ENCODE peak calls at places on chromosome 17, in four cellular contexts. One of them, this sample, is unnamed.
A peak's percentile ranks its signal among the peaks of the same experiment; 100 is the strongest.

GRCh38 chr17:11238710-11239109 is 2.3 kb upstream of the SHISA6 start:
- DNase-seq in kidney: no peak
- DNase-seq in AG04450: no peak
- DNase-seq in psoas muscle: no peak
- DNase-seq in this sample: no peak

GRCh38 chr17:39598047-39598481 is 9.7 kb downstream of the NEUROD2 start:
- DNase-seq in kidney: no peak
- DNase-seq in AG04450: no peak
- DNase-seq in psoas muscle: no peak
- DNase-seq in this sample: no peak

GRCh38 chr17:17067277-17067676 is 25.0 kb downstream of the MPRIP start:
- DNase-seq in kidney: no peak
- DNase-seq in AG04450: no peak
- DNase-seq in psoas muscle: no peak
- DNase-seq in this sample: peak; percentile 25

GRCh38 chr17:64331366-64331765 is 59.3 kb downstream of the PECAM1 start:
- DNase-seq in kidney: no peak
- DNase-seq in AG04450: no peak
- DNase-seq in psoas muscle: no peak
- DNase-seq in this sample: no peak

GRCh38 chr17:79845601-79845949 is 6.3 kb upstream of the CBX4 start:
- DNase-seq in kidney: no peak
- DNase-seq in AG04450: no peak
- DNase-seq in psoas muscle: no peak
- DNase-seq in this sample: peak; percentile 45

GRCh38 chr17:72529386-72529785 is 408.6 kb downstream of the SOX9 start:
- DNase-seq in kidney: no peak
- DNase-seq in AG04450: no peak
- DNase-seq in psoas muscle: no peak
- DNase-seq in this sample: no peak

GRCh38 chr17:20187049-20187448 is 177.9 kb downstream of the SPECC1 start:
- DNase-seq in kidney: no peak
- DNase-seq in AG04450: no peak
- DNase-seq in psoas muscle: no peak
- DNase-seq in this sample: peak; percentile 5

GRCh38 chr17:82200743-82201497 is 11.7 kb downstream of the CCDC57 start:
- DNase-seq in kidney: no peak
- DNase-seq in AG04450: no peak
- DNase-seq in psoas muscle: no peak
- DNase-seq in this sample: no peak

GRCh38 chr17:34171245-34171818 is 83.8 kb upstream of the CCL2 start:
- DNase-seq in kidney: no peak
- DNase-seq in AG04450: no peak
- DNase-seq in psoas muscle: peak; percentile 63
- DNase-seq in this sample: peak; percentile 76

GRCh38 chr17:60106377-60107059 is 27.8 kb upstream of the HEATR6 start:
- DNase-seq in kidney: no peak
- DNase-seq in AG04450: no peak
- DNase-seq in psoas muscle: no peak
- DNase-seq in this sample: peak; percentile 72

GRCh38 chr17:82592751-82593589 is 55.3 kb downstream of the WDR45B start:
- DNase-seq in kidney: peak; percentile 85
- DNase-seq in AG04450: peak; percentile 23
- DNase-seq in psoas muscle: peak; percentile 82
- DNase-seq in this sample: peak; percentile 87

GRCh38 chr17:80796430-80796861 is 195.2 kb upstream of the CHMP6 start:
- DNase-seq in kidney: no peak
- DNase-seq in AG04450: no peak
- DNase-seq in psoas muscle: no peak
- DNase-seq in this sample: no peak

GRCh38 chr17:32496348-32497078 is 9.7 kb downstream of the CDK5R1 start:
- DNase-seq in kidney: no peak
- DNase-seq in AG04450: peak; percentile 32
- DNase-seq in psoas muscle: peak; percentile 80
- DNase-seq in this sample: peak; percentile 95

GRCh38 chr17:79843917-79844815 is 4.9 kb upstream of the CBX4 start:
- DNase-seq in kidney: peak; percentile 90
- DNase-seq in AG04450: no peak
- DNase-seq in psoas muscle: peak; percentile 74
- DNase-seq in this sample: peak; percentile 70

GRCh38 chr17:29379084-29379811 is 10.9 kb upstream of the TAOK1 start:
- DNase-seq in kidney: no peak
- DNase-seq in AG04450: no peak
- DNase-seq in psoas muscle: no peak
- DNase-seq in this sample: peak; percentile 12

GRCh38 chr17:4565209-4566141 is 5.1 kb upstream of the GGT6 start:
- DNase-seq in kidney: peak; percentile 73
- DNase-seq in AG04450: peak; percentile 38
- DNase-seq in psoas muscle: peak; percentile 78
- DNase-seq in this sample: peak; percentile 87

GRCh38 chr17:8069587-8069860 is 18.0 kb downstream of the ALOX12B start:
- DNase-seq in kidney: no peak
- DNase-seq in AG04450: no peak
- DNase-seq in psoas muscle: no peak
- DNase-seq in this sample: no peak

GRCh38 chr17:7513850-7514419 is 29.8 kb downstream of the POLR2A start:
- DNase-seq in kidney: no peak
- DNase-seq in AG04450: no peak
- DNase-seq in psoas muscle: no peak
- DNase-seq in this sample: no peak

GRCh38 chr17:56725144-56725543 is 108.6 kb downstream of the C17orf67 start:
- DNase-seq in kidney: no peak
- DNase-seq in AG04450: no peak
- DNase-seq in psoas muscle: no peak
- DNase-seq in this sample: no peak

GRCh38 chr17:65914784-65915342 is 277.1 kb downstream of the CEP112 start:
- DNase-seq in kidney: no peak
- DNase-seq in AG04450: no peak
- DNase-seq in psoas muscle: no peak
- DNase-seq in this sample: no peak

GRCh38 chr17:5486206-5487124 is at the start of gene MIS12:
- DNase-seq in kidney: peak; percentile 99
- DNase-seq in AG04450: peak; percentile 98
- DNase-seq in psoas muscle: peak; percentile 99
- DNase-seq in this sample: peak; percentile 100

GRCh38 chr17:47323382-47324223 is at the start of gene EFCAB13:
- DNase-seq in kidney: peak; percentile 96
- DNase-seq in AG04450: peak; percentile 18
- DNase-seq in psoas muscle: peak; percentile 94
- DNase-seq in this sample: peak; percentile 85

GRCh38 chr17:82449883-82450356 is 632 bp downstream of the CYBC1 start:
- DNase-seq in kidney: no peak
- DNase-seq in AG04450: no peak
- DNase-seq in psoas muscle: no peak
- DNase-seq in this sample: no peak

GRCh38 chr17:82947051-82947991 is 107.5 kb upstream of the ZNF750 start:
- DNase-seq in kidney: peak; percentile 30
- DNase-seq in AG04450: no peak
- DNase-seq in psoas muscle: peak; percentile 19
- DNase-seq in this sample: no peak

GRCh38 chr17:42016952-42017865 is at the start of gene DNAJC7:
- DNase-seq in kidney: peak; percentile 98
- DNase-seq in AG04450: peak; percentile 68
- DNase-seq in psoas muscle: peak; percentile 97
- DNase-seq in this sample: peak; percentile 95
- TF ChIP-seq CTCF in kidney: peak; percentile 7
- TF ChIP-seq CTCF in AG04450: peak; percentile 6
- TF ChIP-seq CTCF in psoas muscle: no peak
- TF ChIP-seq CTCF in this sample: no peak

GRCh38 chr17:13508916-13509315 is 92.8 kb downstream of the HS3ST3A1 start:
- DNase-seq in kidney: no peak
- DNase-seq in AG04450: no peak
- DNase-seq in psoas muscle: no peak
- DNase-seq in this sample: peak; percentile 36

GRCh38 chr17:13513039-13513405 is 88.7 kb downstream of the HS3ST3A1 start:
- DNase-seq in kidney: no peak
- DNase-seq in AG04450: no peak
- DNase-seq in psoas muscle: no peak
- DNase-seq in this sample: peak; percentile 53

GRCh38 chr17:13510062-13510461 is 91.7 kb downstream of the HS3ST3A1 start:
- DNase-seq in kidney: no peak
- DNase-seq in AG04450: no peak
- DNase-seq in psoas muscle: no peak
- DNase-seq in this sample: peak; percentile 49

GRCh38 chr17:13509561-13509960 is 92.2 kb downstream of the HS3ST3A1 start:
- DNase-seq in kidney: no peak
- DNase-seq in AG04450: no peak
- DNase-seq in psoas muscle: no peak
- DNase-seq in this sample: peak; percentile 39
- H3K4me3 ChIP-seq in kidney: no peak overlapping the region
- H3K4me3 ChIP-seq in AG04450: no peak overlapping the region
- H3K4me3 ChIP-seq in psoas muscle: no peak overlapping the region
- H3K4me3 ChIP-seq in this sample: no peak overlapping the region

GRCh38 chr17:58365980-58366595 is 14.1 kb upstream of the SUPT4H1 start:
- DNase-seq in kidney: no peak
- DNase-seq in AG04450: no peak
- DNase-seq in psoas muscle: no peak
- DNase-seq in this sample: no peak

GRCh38 chr17:58362368-58363014 is 10.5 kb upstream of the SUPT4H1 start:
- DNase-seq in kidney: no peak
- DNase-seq in AG04450: no peak
- DNase-seq in psoas muscle: no peak
- DNase-seq in this sample: no peak

GRCh38 chr17:58363457-58364185 is 11.6 kb upstream of the SUPT4H1 start:
- DNase-seq in kidney: no peak
- DNase-seq in AG04450: no peak
- DNase-seq in psoas muscle: no peak
- DNase-seq in this sample: no peak

GRCh38 chr17:58365185-58365979 is 13.4 kb upstream of the SUPT4H1 start:
- DNase-seq in kidney: no peak
- DNase-seq in AG04450: no peak
- DNase-seq in psoas muscle: no peak
- DNase-seq in this sample: no peak

GRCh38 chr17:58364270-58364942 is 12.4 kb upstream of the SUPT4H1 start:
- DNase-seq in kidney: no peak
- DNase-seq in AG04450: no peak
- DNase-seq in psoas muscle: no peak
- DNase-seq in this sample: peak; percentile 24
- TF ChIP-seq CTCF in kidney: no peak
- TF ChIP-seq CTCF in AG04450: no peak
- TF ChIP-seq CTCF in psoas muscle: no peak
- TF ChIP-seq CTCF in this sample: no peak

DNA sequence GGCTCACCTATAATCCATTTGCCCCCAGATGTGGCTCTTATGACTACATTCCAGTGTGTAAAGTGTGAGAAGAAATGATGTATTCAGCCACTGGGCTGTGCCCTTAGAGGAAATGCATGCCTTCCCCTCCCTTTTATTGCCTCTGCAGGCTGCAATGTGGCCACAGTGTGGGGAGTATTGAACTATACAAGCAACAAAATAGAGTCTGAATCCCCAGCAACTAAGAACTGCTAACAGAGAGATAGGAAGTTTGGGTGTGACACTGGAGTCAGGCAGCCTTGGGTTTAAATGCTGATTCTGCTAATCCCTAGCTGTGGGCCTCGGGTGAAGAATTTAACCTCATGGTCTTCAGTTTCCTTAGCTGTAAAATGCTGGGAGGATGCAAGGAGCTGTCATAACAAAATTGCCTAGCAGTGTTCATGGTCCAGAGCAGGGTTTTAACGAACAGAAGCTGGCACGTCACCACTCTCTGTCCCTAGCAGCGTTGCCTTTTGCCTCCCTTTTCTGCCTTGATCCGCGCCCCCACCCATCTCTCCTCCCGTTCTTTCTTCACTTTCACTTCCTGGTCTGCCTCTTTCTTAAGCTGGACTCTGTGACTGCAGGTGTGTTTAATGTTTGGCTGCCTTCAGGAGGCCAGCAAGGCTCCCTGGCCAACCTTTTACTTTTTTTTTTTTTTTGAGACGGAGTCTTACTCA is 50.4 kb downstream of the KPNA2 start:
- DNase-seq in kidney: no peak
- DNase-seq in AG04450: no peak
- DNase-seq in psoas muscle: no peak
- DNase-seq in this sample: no peak
- H3K4me3 ChIP-seq in kidney: peak overlapping the region; percentile 42
- H3K4me3 ChIP-seq in AG04450: no peak overlapping the region
- H3K4me3 ChIP-seq in psoas muscle: no peak overlapping the region
- H3K4me3 ChIP-seq in this sample: no peak overlapping the region

This sample was measured in cardiac fibroblast.